ENCODE peak calls at places on chromosomes 16 and 17, in seven cellular contexts. One of them, this sample, is unnamed.

GRCh38 chr17:27502526-27503324 is 46.5 kb downstream of the KSR1 start:
- DNase-seq in A549: no peak
- DNase-seq in lower lobe of right lung: no peak
- DNase-seq in stomach: no peak
- DNase-seq in aorta: no peak
- DNase-seq in CD8-positive, alpha-beta memory T cell: no peak
- DNase-seq in body of pancreas: no peak
- DNase-seq in this sample: no peak

GRCh38 chr17:69228576-69228975 is at the start of gene ABCA10:
- DNase-seq in stomach: no peak
- DNase-seq in CD8-positive, alpha-beta memory T cell: no peak
- DNase-seq in body of pancreas: no peak
- DNase-seq in A549: no peak
- DNase-seq in lower lobe of right lung: no peak
- DNase-seq in aorta: no peak
- DNase-seq in this sample: no peak

GRCh38 chr16:56317998-56318912 is 107.1 kb downstream of the AMFR start:
- DNase-seq in aorta: peak
- DNase-seq in A549: peak
- DNase-seq in CD8-positive, alpha-beta memory T cell: peak
- DNase-seq in lower lobe of right lung: peak
- DNase-seq in body of pancreas: peak
- DNase-seq in stomach: peak
- DNase-seq in this sample: peak

GRCh38 chr16:57945740-57946138 is 25.2 kb downstream of the CNGB1 start:
- DNase-seq in A549: no peak
- DNase-seq in aorta: peak
- DNase-seq in body of pancreas: no peak
- DNase-seq in lower lobe of right lung: no peak
- DNase-seq in stomach: no peak
- DNase-seq in CD8-positive, alpha-beta memory T cell: no peak
- DNase-seq in this sample: no peak

GRCh38 chr17:19242323-19242722 is 5.2 kb downstream of the EPN2 start:
- DNase-seq in CD8-positive, alpha-beta memory T cell: no peak
- DNase-seq in stomach: no peak
- DNase-seq in aorta: no peak
- DNase-seq in lower lobe of right lung: no peak
- DNase-seq in body of pancreas: no peak
- DNase-seq in A549: no peak
- DNase-seq in this sample: no peak

GRCh38 chr17:5530265-5530782 is 44.0 kb downstream of the MIS12 start:
- DNase-seq in body of pancreas: no peak
- DNase-seq in aorta: no peak
- DNase-seq in A549: no peak
- DNase-seq in lower lobe of right lung: no peak
- DNase-seq in CD8-positive, alpha-beta memory T cell: no peak
- DNase-seq in stomach: no peak
- DNase-seq in this sample: no peak

GRCh38 chr16:78283668-78284251 is 184.3 kb downstream of the WWOX start:
- DNase-seq in stomach: no peak
- DNase-seq in aorta: no peak
- DNase-seq in lower lobe of right lung: no peak
- DNase-seq in CD8-positive, alpha-beta memory T cell: no peak
- DNase-seq in body of pancreas: no peak
- DNase-seq in A549: no peak
- DNase-seq in this sample: no peak

GRCh38 chr17:4539025-4539424 is 16.2 kb downstream of the MYBBP1A start:
- DNase-seq in aorta: no peak
- DNase-seq in body of pancreas: no peak
- DNase-seq in A549: no peak
- DNase-seq in lower lobe of right lung: no peak
- DNase-seq in CD8-positive, alpha-beta memory T cell: no peak
- DNase-seq in stomach: no peak
- DNase-seq in this sample: no peak

GRCh38 chr17:27531469-27531948 is 75.3 kb downstream of the KSR1 start:
- DNase-seq in CD8-positive, alpha-beta memory T cell: no peak
- DNase-seq in aorta: no peak
- DNase-seq in lower lobe of right lung: no peak
- DNase-seq in stomach: no peak
- DNase-seq in body of pancreas: no peak
- DNase-seq in A549: no peak
- DNase-seq in this sample: no peak

GRCh38 chr17:41498276-41498675 is 7.1 kb downstream of the KRT13 start:
- DNase-seq in CD8-positive, alpha-beta memory T cell: no peak
- DNase-seq in body of pancreas: no peak
- DNase-seq in aorta: no peak
- DNase-seq in stomach: no peak
- DNase-seq in lower lobe of right lung: no peak
- DNase-seq in A549: no peak
- DNase-seq in this sample: no peak

GRCh38 chr17:80384078-80384960 is 30.6 kb upstream of the ENDOV start:
- DNase-seq in aorta: no peak
- DNase-seq in body of pancreas: no peak
- DNase-seq in A549: no peak
- DNase-seq in lower lobe of right lung: no peak
- DNase-seq in stomach: no peak
- DNase-seq in CD8-positive, alpha-beta memory T cell: no peak
- DNase-seq in this sample: no peak

GRCh38 chr16:15900357-15900756 is 12.0 kb upstream of the CEP20 start:
- DNase-seq in A549: no peak
- DNase-seq in stomach: no peak
- DNase-seq in aorta: no peak
- DNase-seq in CD8-positive, alpha-beta memory T cell: no peak
- DNase-seq in lower lobe of right lung: no peak
- DNase-seq in body of pancreas: no peak
- DNase-seq in this sample: no peak
- H3K27ac ChIP-seq in A549: peak
- H3K27ac ChIP-seq in stomach: no peak
- H3K27ac ChIP-seq in aorta: no peak
- H3K27ac ChIP-seq in CD8-positive, alpha-beta memory T cell: no peak
- H3K27ac ChIP-seq in lower lobe of right lung: no peak
- H3K27ac ChIP-seq in body of pancreas: no peak
- H3K27ac ChIP-seq in this sample: no peak

GRCh38 chr16:72302352-72302751 is 130.4 kb upstream of the PMFBP1 start:
- DNase-seq in stomach: no peak
- DNase-seq in A549: no peak
- DNase-seq in CD8-positive, alpha-beta memory T cell: no peak
- DNase-seq in aorta: no peak
- DNase-seq in lower lobe of right lung: no peak
- DNase-seq in body of pancreas: no peak
- DNase-seq in this sample: no peak
- H3K4me3 ChIP-seq in stomach: no peak
- H3K4me3 ChIP-seq in A549: no peak
- H3K4me3 ChIP-seq in CD8-positive, alpha-beta memory T cell: no peak
- H3K4me3 ChIP-seq in aorta: no peak
- H3K4me3 ChIP-seq in lower lobe of right lung: no peak
- H3K4me3 ChIP-seq in body of pancreas: no peak
- H3K4me3 ChIP-seq in this sample: no peak

GRCh38 chr16:8764486-8765250 is 32.8 kb downstream of the TMEM186 start:
- DNase-seq in CD8-positive, alpha-beta memory T cell: no peak
- DNase-seq in stomach: no peak
- DNase-seq in A549: no peak
- DNase-seq in aorta: no peak
- DNase-seq in body of pancreas: no peak
- DNase-seq in lower lobe of right lung: no peak
- DNase-seq in this sample: no peak
- H3K27ac ChIP-seq in CD8-positive, alpha-beta memory T cell: no peak
- H3K27ac ChIP-seq in stomach: no peak
- H3K27ac ChIP-seq in A549: no peak
- H3K27ac ChIP-seq in aorta: no peak
- H3K27ac ChIP-seq in body of pancreas: no peak
- H3K27ac ChIP-seq in lower lobe of right lung: no peak
- H3K27ac ChIP-seq in this sample: no peak

DNA sequence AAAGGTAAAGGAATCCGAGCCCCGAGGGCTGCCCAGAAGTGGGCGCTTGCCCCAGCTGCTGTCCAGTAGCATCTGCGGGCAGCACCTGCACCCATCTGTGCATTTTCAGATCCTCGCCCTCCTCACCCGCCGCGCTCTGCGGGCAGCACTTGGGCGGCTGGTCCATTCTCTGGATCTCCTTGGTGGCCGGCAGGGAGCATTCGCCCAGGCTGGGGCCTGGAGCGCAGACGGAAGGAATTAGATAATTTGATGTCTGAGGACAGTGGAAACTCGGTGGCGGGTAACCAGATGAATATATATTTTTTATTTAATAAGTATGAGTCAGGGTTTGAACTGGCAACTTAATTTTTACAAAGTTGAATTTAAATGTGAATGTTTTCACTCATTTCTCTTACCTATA is 88.5 kb downstream of the NPIPB11 start:
- DNase-seq in CD8-positive, alpha-beta memory T cell: no peak
- DNase-seq in lower lobe of right lung: no peak
- DNase-seq in body of pancreas: no peak
- DNase-seq in stomach: no peak
- DNase-seq in aorta: no peak
- DNase-seq in A549: peak
- DNase-seq in this sample: peak
- H3K4me3 ChIP-seq in CD8-positive, alpha-beta memory T cell: no peak
- H3K4me3 ChIP-seq in lower lobe of right lung: no peak
- H3K4me3 ChIP-seq in body of pancreas: no peak
- H3K4me3 ChIP-seq in stomach: no peak
- H3K4me3 ChIP-seq in aorta: no peak
- H3K4me3 ChIP-seq in A549: no peak
- H3K4me3 ChIP-seq in this sample: no peak

DNA sequence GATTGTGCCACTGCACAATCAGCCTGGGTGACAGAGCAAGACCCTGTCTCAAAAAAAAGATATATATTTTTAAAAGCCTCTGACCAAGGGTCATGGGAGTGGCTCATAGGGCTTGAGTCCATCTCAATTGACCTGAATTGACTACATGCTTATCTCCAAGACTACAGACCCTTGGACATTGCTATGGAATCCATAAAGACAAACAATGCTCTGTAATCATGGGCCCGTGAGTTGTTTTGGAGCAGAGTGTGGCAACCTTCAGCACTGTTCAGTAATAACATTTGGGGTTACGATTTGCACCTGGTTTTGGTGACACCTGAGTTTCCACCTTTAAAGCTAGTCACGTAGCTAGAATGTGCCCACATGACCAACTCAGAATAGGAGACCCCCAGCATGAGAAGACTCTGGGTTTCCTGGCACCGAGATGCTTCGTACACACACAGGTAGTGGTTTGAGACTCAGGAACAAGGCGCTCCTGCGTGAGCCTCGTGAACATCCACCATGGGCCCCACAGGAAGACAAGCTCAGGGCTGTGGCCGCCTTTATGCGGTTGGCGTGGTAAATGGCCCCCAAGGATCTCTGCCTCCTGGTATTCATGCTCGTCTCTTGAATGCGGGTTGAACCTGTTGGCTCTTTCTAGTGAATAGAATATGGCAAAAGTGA is 66.6 kb upstream of the RPH3AL start:
- DNase-seq in aorta: no peak
- DNase-seq in CD8-positive, alpha-beta memory T cell: no peak
- DNase-seq in lower lobe of right lung: no peak
- DNase-seq in A549: no peak
- DNase-seq in stomach: no peak
- DNase-seq in body of pancreas: no peak
- DNase-seq in this sample: no peak
- H3K27ac ChIP-seq in aorta: no peak
- H3K27ac ChIP-seq in CD8-positive, alpha-beta memory T cell: peak
- H3K27ac ChIP-seq in lower lobe of right lung: no peak
- H3K27ac ChIP-seq in A549: no peak
- H3K27ac ChIP-seq in stomach: no peak
- H3K27ac ChIP-seq in body of pancreas: no peak
- H3K27ac ChIP-seq in this sample: no peak

GRCh38 chr17:48596000-48596734 is 2.6 kb upstream of the HOXB5 start:
- DNase-seq in stomach: no peak
- DNase-seq in CD8-positive, alpha-beta memory T cell: no peak
- DNase-seq in aorta: no peak
- DNase-seq in A549: no peak
- DNase-seq in body of pancreas: no peak
- DNase-seq in lower lobe of right lung: no peak
- DNase-seq in this sample: no peak

GRCh38 chr17:48597775-48598631 is 4.4 kb upstream of the HOXB5 start:
- DNase-seq in CD8-positive, alpha-beta memory T cell: peak
- DNase-seq in stomach: peak
- DNase-seq in body of pancreas: peak
- DNase-seq in A549: no peak
- DNase-seq in lower lobe of right lung: peak
- DNase-seq in aorta: peak
- DNase-seq in this sample: peak

GRCh38 chr17:48595107-48595999 is 1.8 kb upstream of the HOXB5 start:
- DNase-seq in stomach: no peak
- DNase-seq in CD8-positive, alpha-beta memory T cell: no peak
- DNase-seq in body of pancreas: no peak
- DNase-seq in aorta: no peak
- DNase-seq in lower lobe of right lung: no peak
- DNase-seq in A549: no peak
- DNase-seq in this sample: no peak

GRCh38 chr17:48597492-48597774 is 3.9 kb upstream of the HOXB5 start:
- DNase-seq in lower lobe of right lung: no peak
- DNase-seq in A549: no peak
- DNase-seq in body of pancreas: no peak
- DNase-seq in CD8-positive, alpha-beta memory T cell: no peak
- DNase-seq in aorta: no peak
- DNase-seq in stomach: no peak
- DNase-seq in this sample: no peak

DNA sequence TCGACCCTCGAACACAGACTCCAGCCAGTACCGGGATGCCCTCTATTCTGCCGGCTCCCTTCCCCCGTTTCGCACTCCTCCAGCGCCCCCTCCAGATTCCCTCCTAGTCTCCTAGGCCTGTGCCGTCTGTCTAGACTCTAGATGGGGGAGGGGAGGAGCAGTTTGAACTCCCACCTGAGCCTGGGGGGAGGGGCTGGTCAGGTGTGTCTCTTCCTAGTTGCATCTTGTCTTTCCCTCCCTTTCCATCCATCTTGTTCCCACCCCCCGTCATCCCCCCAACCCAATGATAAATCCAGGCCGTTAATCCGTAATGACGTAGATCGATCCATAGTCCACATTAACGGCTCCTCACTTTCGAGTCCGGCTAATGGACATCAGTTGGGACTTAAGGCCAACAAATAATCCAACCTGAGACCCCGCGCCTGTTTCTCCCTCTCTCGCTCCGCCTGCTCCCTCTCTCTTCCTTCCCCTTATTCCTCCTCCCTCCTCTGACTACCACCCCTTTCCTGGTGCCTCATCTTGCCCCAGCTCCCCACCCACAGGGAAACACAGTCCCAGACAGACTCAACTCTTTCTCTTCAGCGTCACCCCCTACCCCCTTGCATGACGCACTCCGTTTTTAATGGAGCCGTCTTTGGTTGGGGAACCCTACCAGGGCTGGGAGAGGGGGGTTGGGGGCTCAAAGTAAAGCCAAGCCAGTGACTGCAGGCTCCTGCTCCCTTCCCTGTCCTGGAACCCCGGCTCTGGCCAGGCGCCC is 3.3 kb upstream of the HOXB5 start:
- DNase-seq in lower lobe of right lung: no peak
- DNase-seq in body of pancreas: no peak
- DNase-seq in CD8-positive, alpha-beta memory T cell: no peak
- DNase-seq in aorta: no peak
- DNase-seq in stomach: no peak
- DNase-seq in A549: no peak
- DNase-seq in this sample: no peak
- H3K4me3 ChIP-seq in lower lobe of right lung: peak
- H3K4me3 ChIP-seq in body of pancreas: no peak
- H3K4me3 ChIP-seq in CD8-positive, alpha-beta memory T cell: peak
- H3K4me3 ChIP-seq in aorta: peak
- H3K4me3 ChIP-seq in stomach: peak
- H3K4me3 ChIP-seq in A549: no peak
- H3K4me3 ChIP-seq in this sample: peak

This sample was measured in A673.